ENCODE peak calls at places on chromosome 9, in seven cellular contexts. V, C, Y, I, M, J and G are unnamed samples.

GRCh38 chr9:82570226-82570625 is 492.7 kb downstream of the RASEF start:
- DNase-seq in V (no peak), C (no peak), Y (no peak), I (no peak), M (no peak), J (no peak), G (no peak)

GRCh38 chr9:33748633-33749304 is 46.6 kb upstream of the PRSS3 start:
- DNase-seq in V (no peak), C (no peak), Y (no peak), I (peak), M (peak), J (no peak), G (no peak)

GRCh38 chr9:33476503-33476902 is 2.8 kb upstream of the NOL6 start:
- DNase-seq in V (no peak), C (no peak), Y (no peak), I (no peak), M (no peak), J (no peak), G (no peak)

GRCh38 chr9:35538361-35539234 is 48.7 kb downstream of the RUSC2 start:
- DNase-seq in V (peak), C (peak), Y (peak), I (no peak), M (no peak), J (peak), G (peak)

GRCh38 chr9:3330792-3331420 is 194.9 kb downstream of the RFX3 start:
- DNase-seq in V (no peak), C (peak), Y (no peak), I (no peak), M (no peak), J (no peak), G (no peak)

GRCh38 chr9:136525841-136526499 is 19.9 kb downstream of the NOTCH1 start:
- DNase-seq in V (no peak), C (peak), Y (no peak), I (no peak), M (no peak), J (peak), G (peak)

GRCh38 chr9:27086818-27087680 is 22.0 kb upstream of the TEK start:
- DNase-seq in V (no peak), C (peak), Y (peak), I (no peak), M (no peak), J (no peak), G (no peak)

GRCh38 chr9:127262621-127263020 is 2.0 kb upstream of the GARNL3 start:
- DNase-seq in V (no peak), C (no peak), Y (no peak), I (no peak), M (no peak), J (peak), G (no peak)

GRCh38 chr9:13110766-13111400 is 168.6 kb downstream of the MPDZ start:
- DNase-seq in V (no peak), C (no peak), Y (no peak), I (no peak), M (no peak), J (no peak), G (no peak)

GRCh38 chr9:85079374-85079773 is 409.8 kb downstream of the NTRK2 start:
- DNase-seq in V (peak), C (no peak), Y (no peak), I (no peak), M (no peak), J (no peak), G (peak)

GRCh38 chr9:123267481-123268239 is 726 bp downstream of the STRBP start:
- DNase-seq in V (no peak), C (no peak), Y (no peak), I (no peak), M (peak), J (no peak), G (peak)

GRCh38 chr9:115058684-115059315 is 59.2 kb downstream of the TNC start:
- DNase-seq in V (no peak), C (peak), Y (peak), I (no peak), M (no peak), J (no peak), G (no peak)

GRCh38 chr9:136596630-136597031 is 50.8 kb upstream of the NOTCH1 start:
- DNase-seq in V (no peak), C (peak), Y (no peak), I (no peak), M (no peak), J (peak), G (no peak)

GRCh38 chr9:137318565-137318964 is 16.5 kb upstream of the NRARP start:
- DNase-seq in V (no peak), C (no peak), Y (no peak), I (no peak), M (no peak), J (no peak), G (peak)

GRCh38 chr9:26687421-26687820 is 205.2 kb downstream of the CAAP1 start:
- DNase-seq in V (no peak), C (peak), Y (no peak), I (no peak), M (no peak), J (no peak), G (peak)

GRCh38 chr9:7103382-7104170 is 345.8 kb downstream of the KDM4C start:
- DNase-seq in V (no peak), C (peak), Y (no peak), I (no peak), M (no peak), J (no peak), G (peak)

GRCh38 chr9:115024925-115025535 is 92.9 kb downstream of the TNC start:
- DNase-seq in V (no peak), C (no peak), Y (no peak), I (no peak), M (no peak), J (no peak), G (no peak)

GRCh38 chr9:90770927-90771326 is 30.7 kb upstream of the SYK start:
- DNase-seq in V (no peak), C (no peak), Y (no peak), I (no peak), M (no peak), J (no peak), G (no peak)

GRCh38 chr9:112384690-112385089 is 4.8 kb downstream of the HSDL2 start:
- DNase-seq in V (no peak), C (no peak), Y (no peak), I (no peak), M (no peak), J (no peak), G (no peak)

GRCh38 chr9:38227061-38227540 is 158.1 kb upstream of the SHB start:
- DNase-seq in V (peak), C (peak), Y (peak), I (peak), M (peak), J (no peak), G (peak)

GRCh38 chr9:95813923-95814322 is 61.6 kb upstream of the ERCC6L2 start:
- DNase-seq in V (no peak), C (no peak), Y (peak), I (no peak), M (no peak), J (no peak), G (no peak)

GRCh38 chr9:129253820-129254381 is 75.8 kb upstream of the IER5L start:
- DNase-seq in V (no peak), C (peak), Y (no peak), I (no peak), M (no peak), J (peak), G (peak)

GRCh38 chr9:136093331-136093986 is 1.6 kb downstream of the NACC2 start:
- DNase-seq in V (no peak), C (peak), Y (no peak), I (no peak), M (no peak), J (no peak), G (peak)

GRCh38 chr9:70079364-70080103 is 35.9 kb downstream of the MAMDC2 start:
- DNase-seq in V (no peak), C (peak), Y (peak), I (no peak), M (no peak), J (no peak), G (no peak)

GRCh38 chr9:93659837-93660177 is 83.4 kb downstream of the PHF2 start:
- DNase-seq in V (no peak), C (no peak), Y (no peak), I (no peak), M (peak), J (no peak), G (no peak)

GRCh38 chr9:136666364-136667216 is 3.9 kb downstream of the EGFL7 start:
- DNase-seq in V (no peak), C (no peak), Y (no peak), I (no peak), M (no peak), J (no peak), G (no peak)

GRCh38 chr9:6566409-6567139 is 79.0 kb downstream of the GLDC start:
- DNase-seq in V (no peak), C (peak), Y (peak), I (no peak), M (peak), J (no peak), G (no peak)

GRCh38 chr9:136512651-136513066 is 29.8 kb upstream of the SEC16A start:
- DNase-seq in V (peak), C (no peak), Y (no peak), I (no peak), M (peak), J (no peak), G (peak)

GRCh38 chr9:110015759-110016158 is 192.2 kb downstream of the C9orf152 start:
- DNase-seq in V (no peak), C (peak), Y (peak), I (no peak), M (peak), J (no peak), G (no peak)

GRCh38 chr9:33129886-33130284 is 37.3 kb downstream of the B4GALT1 start:
- DNase-seq in V (no peak), C (no peak), Y (no peak), I (no peak), M (no peak), J (no peak), G (no peak)